ENCODE peak calls at places on chromosomes 2 and 18, in eight cellular contexts. X is HCT116, C is GM23338, F is MM.1S, A is neural progenitor cell, N is SK-N-SH, G is OCI-LY7, R is GM23248. S is an unnamed sample.

GRCh38 chr2:127471286-127471983 is 53.2 kb downstream of the PROC start:
- DNase-seq in R (no peak), F (no peak), N (no peak), A (no peak), G (no peak), C (no peak), X (no peak), S (no peak)

GRCh38 chr2:233643128-233643527 is 6.9 kb downstream of the UGT1A10 start:
- DNase-seq in N (no peak), F (no peak), G (peak; percentile 36), A (peak; percentile 35), R (peak; percentile 1), C (peak; percentile 71), X (peak; percentile 27), S (peak; percentile 54)

GRCh38 chr18:64202836-64203235 is 53.9 kb upstream of the LINC00305 start:
- DNase-seq in A (no peak), R (peak; percentile 29), F (no peak), N (no peak), X (no peak), C (no peak), G (no peak), S (no peak)

GRCh38 chr2:55929476-55929875 is 5.9 kb upstream of the EFEMP1 start:
- DNase-seq in G (no peak), A (no peak), C (no peak), F (no peak), R (peak; percentile 17), X (no peak), N (no peak), S (no peak)

GRCh38 chr18:49022311-49023280 is 71.8 kb upstream of the SMAD7 start:
- DNase-seq in C (no peak), R (no peak), N (no peak), F (no peak), X (no peak), A (no peak), G (peak; percentile 19), S (no peak)

GRCh38 chr2:98334439-98335078 is 11.7 kb upstream of the CNGA3 start:
- DNase-seq in G (no peak), R (peak; percentile 93), N (peak; percentile 54), F (no peak), X (no peak), A (peak; percentile 15), C (peak; percentile 83), S (peak; percentile 95)

GRCh38 chr18:6747646-6748045 is 18.1 kb downstream of the ARHGAP28 start:
- DNase-seq in R (peak; percentile 77), C (no peak), F (no peak), X (no peak), N (no peak), A (no peak), G (no peak), S (peak; percentile 95)

GRCh38 chr2:213640742-213641425 is 356.6 kb downstream of the SPAG16 start:
- DNase-seq in F (no peak), A (no peak), G (no peak), R (no peak), X (no peak), N (no peak), C (no peak), S (peak; percentile 16)

GRCh38 chr2:88606371-88607030 is 20.8 kb downstream of the EIF2AK3 start:
- DNase-seq in C (no peak), F (peak; percentile 80), R (no peak), N (no peak), X (no peak), G (peak; percentile 92), A (no peak), S (no peak)

GRCh38 chr2:16663121-16663905 is 2.3 kb downstream of the CYRIA start:
- DNase-seq in F (no peak), N (no peak), X (no peak), R (no peak), A (no peak), C (no peak), G (peak; percentile 61), S (no peak)

GRCh38 chr2:181104512-181105121 is 124.2 kb downstream of the UBE2E3 start:
- DNase-seq in X (peak; percentile 51), G (peak; percentile 33), F (peak; percentile 46), C (peak; percentile 80), A (peak; percentile 66), R (peak; percentile 74), N (peak; percentile 20), S (peak; percentile 81)

GRCh38 chr2:237600205-237600846 is 9.8 kb upstream of the RAB17 start:
- DNase-seq in C (no peak), X (no peak), R (peak; percentile 84), N (peak; percentile 49), A (no peak), G (peak; percentile 20), F (peak; percentile 76), S (no peak)

GRCh38 chr2:237597680-237598145 is 7.2 kb upstream of the RAB17 start:
- DNase-seq in C (no peak), A (no peak), R (no peak), F (no peak), X (no peak), G (no peak), N (no peak), S (no peak)

GRCh38 chr2:237598468-237599208 is 8.1 kb upstream of the RAB17 start:
- DNase-seq in G (no peak), A (no peak), N (no peak), C (no peak), F (no peak), R (no peak), X (no peak), S (no peak)

GRCh38 chr2:237601453-237602116 is 11.1 kb upstream of the RAB17 start:
- DNase-seq in A (peak; percentile 71), R (no peak), G (no peak), N (no peak), F (no peak), X (no peak), C (peak; percentile 75), S (no peak)

DNA sequence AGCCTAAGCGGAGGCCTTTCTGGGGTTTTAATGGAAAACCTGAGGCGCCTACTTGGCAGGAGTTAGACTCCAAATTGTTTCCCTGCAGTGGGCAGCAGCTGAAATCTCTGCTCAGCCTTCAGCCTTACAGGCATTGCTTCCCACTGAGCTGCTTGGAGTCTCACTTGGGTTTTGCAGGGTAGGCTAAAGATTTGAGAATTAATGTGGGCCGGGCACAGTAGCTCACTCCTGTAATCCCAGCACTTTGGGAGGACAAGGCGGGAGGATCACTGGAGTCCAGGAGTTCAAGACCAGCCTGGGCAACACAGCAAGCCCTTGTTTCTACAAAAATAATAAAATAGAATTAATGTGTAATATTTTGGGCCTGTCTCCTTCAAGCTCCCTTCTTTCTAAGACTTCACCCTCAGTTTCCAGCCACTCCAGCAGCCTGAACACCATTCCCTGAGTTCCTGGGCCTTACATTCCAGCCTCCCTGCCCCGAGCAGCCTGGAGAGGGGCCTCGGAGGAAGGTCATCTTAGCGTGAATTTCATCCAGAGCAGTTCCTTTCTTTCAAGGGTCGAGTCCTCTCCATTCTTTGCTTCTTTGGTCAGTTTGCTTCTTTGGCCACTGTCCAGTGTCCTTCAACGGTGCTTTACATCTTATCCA is 9.1 kb upstream of the RAB17 start:
- DNase-seq in F (no peak), A (no peak), C (no peak), R (no peak), G (no peak), X (no peak), N (no peak), S (no peak)
- H2AFZ ChIP-seq in F (peak overlapping the region; percentile 85), A (no peak overlapping the region), C (peak overlapping the region; percentile 52), R (peak overlapping the region; percentile 95), G (peak overlapping the region; percentile 34), X (no peak overlapping the region), N (no peak overlapping the region), S (no peak overlapping the region)

DNA sequence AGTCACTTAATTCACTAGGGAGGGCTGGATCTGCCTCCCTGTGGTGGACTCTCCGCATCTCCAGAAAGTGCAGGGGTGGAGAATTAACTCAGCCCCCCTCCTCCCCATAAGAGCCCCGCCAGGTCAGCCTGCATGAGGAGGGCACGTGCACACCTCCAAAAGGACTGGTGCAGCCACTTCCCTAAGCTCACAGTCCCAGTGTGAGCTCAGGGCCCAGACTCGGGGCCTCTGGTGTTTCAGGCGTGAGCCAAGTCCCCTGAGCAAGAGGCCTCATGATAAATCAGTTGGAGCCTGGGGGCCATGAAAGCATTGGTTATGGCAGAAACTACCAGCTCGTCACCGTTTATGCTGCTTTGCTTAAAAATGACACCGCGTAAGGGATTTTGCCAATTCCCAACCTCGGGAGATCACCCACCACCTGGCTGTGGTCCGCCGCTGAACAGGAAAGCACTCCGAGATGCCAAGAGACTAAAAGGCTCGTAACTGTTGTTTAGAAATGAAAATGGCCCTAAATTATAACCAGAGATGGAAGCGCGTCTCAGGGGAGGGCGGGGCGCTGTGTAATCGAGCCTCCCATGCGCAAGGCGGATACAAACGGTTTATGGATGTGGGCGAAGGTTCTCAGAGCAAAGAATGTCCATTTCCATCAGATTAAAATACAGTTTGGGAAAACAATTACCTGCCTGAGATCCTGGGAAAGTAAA is 141.6 kb downstream of the BCL2 start:
- DNase-seq in G (no peak), C (no peak), N (no peak), F (no peak), X (no peak), A (no peak), R (peak; percentile 50), S (no peak)
- H3K4me3 ChIP-seq in G (no peak overlapping the region), C (no peak overlapping the region), N (no peak overlapping the region), F (no peak overlapping the region), X (no peak overlapping the region), A (no peak overlapping the region), R (peak overlapping the region; percentile 59), S (no peak overlapping the region)

DNA sequence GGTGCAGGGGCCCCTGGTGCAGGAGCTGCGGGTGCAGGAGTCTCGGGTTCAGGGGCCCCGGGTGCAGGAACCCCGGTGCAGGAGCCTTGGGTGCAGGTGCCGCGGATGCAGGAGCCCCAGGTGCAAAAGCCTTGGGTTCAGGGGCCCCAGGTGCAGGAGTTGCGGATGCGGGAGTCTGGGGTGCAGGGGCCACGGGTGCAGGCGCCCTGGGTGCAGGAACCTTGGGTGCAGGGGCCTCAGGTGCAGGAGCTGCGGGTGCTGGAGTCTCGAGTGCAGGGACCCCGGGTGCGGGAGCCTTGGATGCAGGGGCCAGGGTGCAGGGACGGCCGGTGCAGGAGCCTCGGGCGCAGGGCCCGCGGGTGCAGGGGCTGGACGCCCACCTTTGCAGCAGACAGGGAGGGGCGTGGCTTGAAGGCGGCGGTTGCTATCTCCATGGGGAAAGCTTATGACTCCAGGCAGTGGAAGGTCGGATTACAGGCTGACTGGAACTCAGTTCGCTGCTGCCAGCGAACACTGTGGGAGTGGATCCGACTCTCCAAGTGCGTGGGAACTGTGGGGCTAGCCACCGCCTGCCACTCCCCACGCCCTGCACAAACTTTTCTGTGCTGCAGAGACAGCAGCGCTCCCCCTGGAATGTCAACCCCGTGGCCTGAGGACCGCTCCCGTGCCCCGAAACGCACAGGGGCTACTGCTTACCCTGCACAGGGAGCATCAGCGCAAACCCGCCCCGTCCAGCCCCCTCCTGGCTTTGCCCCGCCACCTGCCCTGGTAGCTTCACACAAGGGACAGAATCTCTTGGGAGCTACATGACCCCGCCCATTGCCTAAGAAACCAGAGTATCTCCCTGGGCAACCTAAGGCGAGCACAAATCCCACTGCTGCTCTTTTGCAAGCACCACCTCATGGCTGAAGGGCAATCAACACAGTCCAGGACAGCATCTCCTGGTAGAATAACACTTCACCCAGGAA is 40.3 kb downstream of the COPS9 start:
- DNase-seq in X (no peak), G (no peak), C (peak; percentile 76), F (no peak), R (peak; percentile 3), N (peak; percentile 20), A (peak; percentile 71), S (no peak)
- TF ChIP-seq EZH2phosphoT487 in X (no peak), G (no peak), C (no peak), F (no peak), R (peak; percentile 3), N (no peak), A (peak; percentile 35), S (no peak)

DNA sequence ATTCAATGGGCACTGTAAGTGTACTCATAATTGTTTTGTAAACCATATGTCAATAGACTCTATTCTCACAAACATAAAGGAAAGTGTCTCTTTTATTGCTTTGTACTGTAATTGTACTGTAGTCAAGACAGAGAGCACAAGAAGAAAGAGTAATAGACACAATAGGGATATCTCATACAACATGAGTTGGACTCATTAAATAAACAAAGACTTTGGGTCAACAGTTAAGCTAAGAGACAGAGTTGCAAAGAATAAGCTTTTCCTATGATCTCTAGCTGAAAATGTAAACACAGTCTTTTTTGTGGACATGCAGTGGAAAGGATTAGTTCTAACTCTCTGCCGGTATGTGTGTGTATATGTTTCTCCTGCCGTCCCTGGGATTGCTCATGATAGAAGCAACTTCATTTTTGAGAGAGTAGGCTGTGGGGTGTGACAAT is 14.0 kb upstream of the KYNU start:
- DNase-seq in A (no peak), R (peak; percentile 18), N (no peak), X (no peak), F (no peak), C (no peak), G (no peak), S (peak; percentile 60)
- H2AFZ ChIP-seq in A (no peak overlapping the region), R (no peak overlapping the region), N (no peak overlapping the region), X (no peak overlapping the region), F (no peak overlapping the region), C (no peak overlapping the region), G (no peak overlapping the region), S (no peak overlapping the region)